ENCODE peak calls at places on chromosomes 2 and 18, in nine cellular contexts. F, D, L, T, K, V, B, N and E are unnamed samples. For H3K9me3, the result is how much of the 10 kb centered on the place peaks cover.

GRCh38 chr18:25169701-25170100 is 182.3 kb downstream of the ZNF521 start:
- DNase-seq in F (no peak), D (no peak), L (no peak), T (no peak), K (no peak), V (no peak), B (no peak), N (no peak), E (no peak)

GRCh38 chr2:23537991-23538390 is 153.0 kb downstream of the KLHL29 start:
- DNase-seq in F (no peak), D (no peak), L (no peak), T (no peak), K (no peak), V (no peak), B (no peak), N (no peak), E (no peak)

GRCh38 chr2:43648979-43649701 is 12.1 kb downstream of the PLEKHH2 start:
- DNase-seq in F (no peak), D (no peak), L (no peak), T (no peak), K (no peak), V (no peak), B (no peak), N (no peak), E (no peak)

GRCh38 chr2:7744827-7745226 is 827.6 kb downstream of the RNF144A start:
- DNase-seq in F (peak), D (no peak), L (no peak), T (no peak), K (no peak), V (no peak), B (no peak), N (no peak), E (no peak)

GRCh38 chr2:213490087-213490486 is 205.8 kb downstream of the SPAG16 start:
- DNase-seq in F (no peak), D (no peak), L (no peak), T (no peak), K (no peak), V (no peak), B (no peak), N (no peak), E (no peak)

GRCh38 chr2:104432972-104433371 is 420.9 kb upstream of the POU3F3 start:
- DNase-seq in F (no peak), D (no peak), L (no peak), T (no peak), K (no peak), V (no peak), B (no peak), N (no peak), E (no peak)

GRCh38 chr2:150255528-150255927 is 231.9 kb downstream of the RND3 start:
- DNase-seq in F (no peak), D (no peak), L (peak), T (no peak), K (no peak), V (no peak), B (no peak), N (no peak), E (no peak)

GRCh38 chr2:84959494-84960156 is 11.3 kb upstream of the KCMF1 start:
- DNase-seq in F (no peak), D (no peak), L (no peak), T (no peak), K (no peak), V (no peak), B (no peak), N (no peak), E (no peak)

GRCh38 chr2:53230691-53231090 is 536.9 kb upstream of the CHAC2 start:
- DNase-seq in F (no peak), D (no peak), L (no peak), T (no peak), K (no peak), V (no peak), B (no peak), N (no peak), E (no peak)

GRCh38 chr2:72457801-72458516 is 310.3 kb upstream of the CYP26B1 start:
- DNase-seq in F (no peak), D (no peak), L (no peak), T (no peak), K (no peak), V (no peak), B (no peak), N (no peak), E (no peak)

GRCh38 chr18:22813648-22814328 is 119.3 kb upstream of the RBBP8 start:
- DNase-seq in F (no peak), D (peak), L (peak), T (no peak), K (no peak), V (peak), B (peak), N (no peak), E (no peak)

GRCh38 chr18:2847341-2848144 is 737 bp downstream of the EMILIN2 start:
- DNase-seq in F (no peak), D (peak), L (no peak), T (peak), K (peak), V (no peak), B (peak), N (no peak), E (no peak)

GRCh38 chr2:10527585-10527984 is 79.5 kb upstream of the ODC1 start:
- DNase-seq in F (no peak), D (no peak), L (no peak), T (no peak), K (peak), V (no peak), B (no peak), N (no peak), E (no peak)

GRCh38 chr18:40813116-40813515 is 1141.9 kb upstream of the PIK3C3 start:
- DNase-seq in F (no peak), D (no peak), L (no peak), T (no peak), K (no peak), V (no peak), B (no peak), N (no peak), E (no peak)

GRCh38 chr2:123840614-123841013 is 184.5 kb upstream of the CNTNAP5 start:
- DNase-seq in F (no peak), D (no peak), L (no peak), T (no peak), K (no peak), V (no peak), B (no peak), N (no peak), E (no peak)

GRCh38 chr2:112257575-112257974 is 2.7 kb upstream of the ZC3H8 start:
- DNase-seq in F (no peak), D (no peak), L (no peak), T (no peak), K (no peak), V (no peak), B (no peak), N (no peak), E (no peak)

GRCh38 chr18:48539406-48540328 is 836 bp downstream of the CTIF start:
- DNase-seq in F (peak), D (peak), L (peak), T (peak), K (peak), V (no peak), B (peak), N (no peak), E (peak)

GRCh38 chr18:59700535-59700967 is 3.3 kb upstream of the CCBE1 start:
- DNase-seq in F (peak), D (no peak), L (no peak), T (no peak), K (no peak), V (no peak), B (peak), N (no peak), E (peak)

GRCh38 chr18:23141022-23141999 is 6.0 kb downstream of the CABLES1 start:
- DNase-seq in F (peak), D (no peak), L (no peak), T (peak), K (no peak), V (peak), B (peak), N (no peak), E (peak)

GRCh38 chr2:127463155-127463991 is 45.1 kb downstream of the PROC start:
- DNase-seq in F (no peak), D (no peak), L (no peak), T (no peak), K (no peak), V (no peak), B (peak), N (no peak), E (no peak)

GRCh38 chr2:149027602-149028250 is 10.8 kb upstream of the LYPD6B start:
- DNase-seq in F (no peak), D (no peak), L (no peak), T (no peak), K (no peak), V (no peak), B (no peak), N (no peak), E (no peak)

GRCh38 chr2:3505771-3506170 is 13.6 kb downstream of the ADI1 start:
- DNase-seq in F (no peak), D (no peak), L (peak), T (no peak), K (no peak), V (no peak), B (no peak), N (no peak), E (no peak)

GRCh38 chr2:156333274-156333950 is 891 bp upstream of the NR4A2 start:
- DNase-seq in F (no peak), D (peak), L (no peak), T (no peak), K (no peak), V (no peak), B (no peak), N (no peak), E (no peak)

GRCh38 chr2:120959426-120959825 is 223.8 kb downstream of the GLI2 start:
- DNase-seq in F (no peak), D (no peak), L (no peak), T (no peak), K (peak), V (no peak), B (peak), N (no peak), E (no peak)

GRCh38 chr2:10951558-10952414 is 40.1 kb downstream of the KCNF1 start:
- DNase-seq in F (no peak), D (no peak), L (no peak), T (no peak), K (no peak), V (no peak), B (no peak), N (no peak), E (no peak)

GRCh38 chr2:235605306-235605998 is 111.6 kb downstream of the AGAP1 start:
- DNase-seq in F (peak), D (peak), L (peak), T (peak), K (peak), V (no peak), B (peak), N (no peak), E (peak)

GRCh38 chr18:24868760-24869237 is 408.4 kb downstream of the HRH4 start:
- DNase-seq in F (no peak), D (no peak), L (peak), T (no peak), K (no peak), V (no peak), B (no peak), N (no peak), E (no peak)

GRCh38 chr2:230319211-230319862 is 7.7 kb upstream of the SP140L start:
- DNase-seq in F (peak), D (no peak), L (peak), T (no peak), K (no peak), V (no peak), B (no peak), N (no peak), E (no peak)

GRCh38 chr2:121489284-121489683 is 41.4 kb upstream of the RNU4ATAC start:
- DNase-seq in F (no peak), D (no peak), L (peak), T (no peak), K (no peak), V (peak), B (no peak), N (no peak), E (peak)

GRCh38 chr18:44599409-44599808 is 81.3 kb upstream of the SETBP1 start:
- DNase-seq in F (no peak), D (no peak), L (no peak), T (no peak), K (no peak), V (no peak), B (no peak), N (no peak), E (no peak)

GRCh38 chr2:170576296-170576695 is 138.8 kb upstream of the SP5 start:
- DNase-seq in F (no peak), D (peak), L (no peak), T (no peak), K (no peak), V (peak), B (no peak), N (no peak), E (no peak)

GRCh38 chr2:42969231-42970150 is 177.1 kb upstream of the HAAO start:
- DNase-seq in F (no peak), D (no peak), L (no peak), T (no peak), K (peak), V (no peak), B (no peak), N (no peak), E (no peak)

GRCh38 chr2:48423376-48423775 is 106.6 kb upstream of the STON1 start:
- DNase-seq in F (no peak), D (no peak), L (peak), T (no peak), K (no peak), V (no peak), B (no peak), N (no peak), E (no peak)

DNA sequence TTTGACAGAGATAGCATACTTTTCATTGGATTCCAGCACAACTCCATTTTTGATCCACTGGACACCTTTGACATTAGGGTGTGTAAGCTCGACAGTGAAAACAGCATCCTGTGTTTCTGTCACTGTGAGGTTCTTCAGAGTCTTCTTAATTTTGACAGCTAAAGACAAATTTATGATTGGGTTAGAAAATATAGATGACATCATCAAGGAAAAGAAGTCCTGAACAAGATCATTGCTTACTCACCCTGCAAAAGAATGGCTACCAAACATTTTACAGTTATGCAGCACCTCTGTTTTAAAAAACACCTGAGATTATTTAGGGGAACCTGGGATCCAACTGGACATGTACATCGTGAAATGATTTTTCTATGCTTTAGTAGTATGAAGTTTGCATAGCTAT is 36.7 kb downstream of the TTN start:
- DNase-seq in F (no peak), D (no peak), L (no peak), T (no peak), K (no peak), V (no peak), B (no peak), N (no peak), E (no peak)
- H3K4me3 ChIP-seq in F (no peak), D (no peak), L (no peak), T (no peak), K (no peak), V (no peak), B (no peak), N (no peak), E (no peak)

GRCh38 chr2:54360055-54360792 is 95.9 kb upstream of the SPTBN1 start:
- DNase-seq in F (no peak), D (no peak), L (peak), T (no peak), K (peak), V (no peak), B (peak), N (no peak), E (no peak)
- TF ChIP-seq POLR2AphosphoS5 in F (no peak), D (no peak), L (peak), T (no peak), K (peak), V (no peak), B (no peak), N (no peak), E (peak)

GRCh38 chr2:566379-567313 is 110.6 kb downstream of the TMEM18 start:
- DNase-seq in F (no peak), D (no peak), L (no peak), T (no peak), K (no peak), V (no peak), B (no peak), N (no peak), E (no peak)

GRCh38 chr2:567496-567864 is 109.7 kb downstream of the TMEM18 start:
- DNase-seq in F (no peak), D (no peak), L (no peak), T (no peak), K (no peak), V (no peak), B (no peak), N (no peak), E (no peak)

GRCh38 chr2:562391-563364 is 114.5 kb downstream of the TMEM18 start:
- DNase-seq in F (no peak), D (no peak), L (no peak), T (no peak), K (no peak), V (no peak), B (no peak), N (no peak), E (no peak)

GRCh38 chr2:563512-563911 is 113.7 kb downstream of the TMEM18 start:
- DNase-seq in F (no peak), D (no peak), L (no peak), T (no peak), K (no peak), V (no peak), B (no peak), N (no peak), E (no peak)

DNA sequence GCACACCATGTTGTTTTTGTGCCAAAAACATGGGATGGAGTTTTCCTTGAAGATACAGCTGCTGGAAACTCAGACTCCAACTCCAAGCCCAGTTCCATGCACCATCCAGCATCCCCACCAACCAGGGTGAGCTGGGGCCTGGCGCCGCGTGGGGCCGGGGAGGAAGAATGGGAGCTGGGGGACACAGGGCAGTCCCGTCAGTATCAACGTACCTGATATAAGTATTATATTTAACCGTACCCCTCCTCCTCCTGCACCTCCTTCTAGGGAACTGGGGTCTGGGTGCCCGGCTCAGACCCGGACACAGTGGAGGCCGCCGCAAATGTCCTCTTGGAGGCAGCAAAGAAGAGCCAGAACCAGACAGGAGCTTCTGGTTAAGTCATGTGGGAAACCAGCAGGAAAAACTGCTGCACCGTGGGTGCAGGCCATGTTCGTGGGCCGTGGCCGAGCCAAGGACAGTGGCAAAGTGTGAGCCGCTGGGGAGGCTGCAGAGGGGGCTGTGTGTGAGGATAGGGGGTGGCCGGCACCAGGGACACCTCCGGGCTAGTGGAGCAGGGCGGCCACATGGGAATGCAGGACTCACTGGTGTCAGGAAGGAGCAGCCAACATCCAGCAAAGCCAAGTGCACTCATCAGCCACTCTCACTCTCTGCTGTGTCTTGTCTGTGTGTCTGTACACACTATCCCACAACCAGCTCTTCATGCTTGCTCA is 112.6 kb downstream of the TMEM18 start:
- DNase-seq in F (no peak), D (no peak), L (no peak), T (no peak), K (no peak), V (no peak), B (no peak), N (no peak), E (no peak)
- H3K9me3 ChIP-seq in F (under half), D (under half), L (under half), T (under half), K (under half), V (under half), B (under half), N (under half), E (under half)

GRCh38 chr2:263774-264492 is at the start of gene SH3YL1:
- DNase-seq in F (peak), D (no peak), L (peak), T (peak), K (peak), V (no peak), B (peak), N (peak), E (peak)

GRCh38 chr2:262117-262516 is 1.7 kb downstream of the SH3YL1 start:
- DNase-seq in F (no peak), D (no peak), L (no peak), T (no peak), K (no peak), V (peak), B (no peak), N (no peak), E (no peak)

GRCh38 chr2:260507-261161 is 3.2 kb downstream of the SH3YL1 start:
- DNase-seq in F (no peak), D (no peak), L (no peak), T (no peak), K (no peak), V (peak), B (no peak), N (no peak), E (no peak)

GRCh38 chr2:264493-265468 is at the start of gene ACP1:
- DNase-seq in F (peak), D (peak), L (peak), T (peak), K (peak), V (peak), B (peak), N (peak), E (peak)

DNA sequence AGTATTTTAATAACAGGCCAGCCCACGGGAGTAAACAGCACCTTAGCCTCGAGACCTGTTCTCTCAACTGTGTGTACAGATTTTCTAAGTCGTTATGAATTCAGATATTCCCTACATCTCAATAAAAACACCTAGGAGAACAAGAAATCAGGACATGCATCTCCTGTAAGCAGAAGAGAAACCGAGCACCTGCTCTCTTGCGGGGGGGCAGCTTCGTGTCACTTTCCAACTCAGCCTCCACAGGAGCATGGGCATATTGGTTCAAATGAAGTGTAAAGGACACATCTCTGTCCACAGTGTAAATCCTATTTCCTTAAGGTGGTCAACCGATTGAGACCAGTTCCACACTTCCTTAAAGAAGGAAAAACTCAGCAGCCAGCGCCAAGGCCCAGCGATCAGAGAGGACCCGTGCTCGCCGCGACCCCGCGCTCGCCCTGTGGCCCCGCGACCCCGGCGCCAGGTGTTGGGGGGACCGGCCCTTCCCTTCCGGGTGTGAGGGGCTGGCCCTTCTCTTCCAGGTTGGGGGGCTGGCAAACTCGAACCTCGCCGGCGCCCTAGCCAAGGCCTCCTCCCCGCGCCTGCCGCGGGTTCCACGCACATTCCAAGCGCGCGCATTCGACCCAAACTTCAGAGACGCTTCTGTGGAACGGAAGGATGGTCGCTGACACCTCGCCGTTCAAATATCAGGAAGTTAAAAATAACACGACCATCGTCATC is 652 bp downstream of the SH3YL1 start:
- DNase-seq in F (peak), D (no peak), L (no peak), T (no peak), K (no peak), V (no peak), B (no peak), N (no peak), E (no peak)
- H3K4me3 ChIP-seq in F (peak), D (no peak), L (no peak), T (peak), K (peak), V (peak), B (peak), N (peak), E (peak)

GRCh38 chr2:54574107-54574859 is 118.2 kb downstream of the SPTBN1 start:
- DNase-seq in F (peak), D (peak), L (peak), T (no peak), K (no peak), V (peak), B (no peak), N (no peak), E (peak)
- TF ChIP-seq POLR2AphosphoS5 in F (peak), D (no peak), L (peak), T (peak), K (no peak), V (no peak), B (no peak), N (no peak), E (no peak)

GRCh38 chr2:4745056-4745455 is 947.1 kb upstream of the SOX11 start:
- DNase-seq in F (no peak), D (no peak), L (no peak), T (no peak), K (no peak), V (no peak), B (no peak), N (no peak), E (no peak)

GRCh38 chr2:4745596-4745995 is 946.6 kb upstream of the SOX11 start:
- DNase-seq in F (no peak), D (no peak), L (no peak), T (no peak), K (no peak), V (no peak), B (no peak), N (no peak), E (no peak)
- H3K9me3 ChIP-seq in F (under half), D (under half), L (under half), T (under half), K (under half), V (half or more), B (under half), N (under half), E (under half)

GRCh38 chr2:128808462-128809255 is 490.0 kb upstream of the HS6ST1 start:
- DNase-seq in F (no peak), D (no peak), L (no peak), T (no peak), K (no peak), V (no peak), B (no peak), N (peak), E (no peak)
- H3K4me3 ChIP-seq in F (no peak), D (no peak), L (no peak), T (no peak), K (no peak), V (no peak), B (no peak), N (no peak), E (no peak)

GRCh38 chr2:134739879-134740301 is 21.1 kb upstream of the TMEM163 start:
- DNase-seq in F (peak), D (no peak), L (no peak), T (no peak), K (no peak), V (no peak), B (no peak), N (no peak), E (no peak)
- TF ChIP-seq POLR2AphosphoS5 in F (no peak), D (no peak), L (no peak), T (no peak), K (no peak), V (no peak), B (no peak), N (no peak), E (no peak)